ENCODE peak calls at places on chromosomes 13 and 19, in four cellular contexts. V, M, N and Y are unnamed samples.

GRCh38 chr19:29767039-29767735 is 44.6 kb upstream of the CCNE1 start:
- DNase-seq in V (no peak), M (no peak), N (no peak), Y (no peak)

GRCh38 chr13:21694831-21695230 is 24.0 kb downstream of the FGF9 start:
- DNase-seq in V (no peak), M (no peak), N (no peak), Y (no peak)

GRCh38 chr19:43910884-43911283 is 24.2 kb downstream of the ZNF45 start:
- DNase-seq in V (no peak), M (no peak), N (no peak), Y (no peak)

GRCh38 chr19:50313812-50314536 is 15.2 kb downstream of the KCNC3 start:
- DNase-seq in V (no peak), M (no peak), N (no peak), Y (peak)

GRCh38 chr13:51292000-51292550 is 47.4 kb upstream of the SERPINE3 start:
- DNase-seq in V (no peak), M (no peak), N (no peak), Y (no peak)

GRCh38 chr13:62193919-62194318 is 778.3 kb upstream of the PCDH20 start:
- DNase-seq in V (no peak), M (no peak), N (no peak), Y (no peak)

GRCh38 chr19:45305421-45305820 is 17.3 kb downstream of the CKM start:
- DNase-seq in V (no peak), M (no peak), N (no peak), Y (peak)

GRCh38 chr13:49336655-49337054 is 88.9 kb downstream of the CDADC1 start:
- DNase-seq in V (no peak), M (no peak), N (no peak), Y (no peak)

GRCh38 chr13:40102854-40103253 is 447.4 kb downstream of the COG6 start:
- DNase-seq in V (no peak), M (no peak), N (peak), Y (no peak)

GRCh38 chr19:33300016-33300981 is 2.0 kb downstream of the CEBPA start:
- DNase-seq in V (no peak), M (no peak), N (peak), Y (no peak)

GRCh38 chr19:47765522-47766358 is 12.8 kb upstream of the SELENOW start:
- DNase-seq in V (no peak), M (peak), N (peak), Y (peak)
- TF ChIP-seq CTCF in V (peak), M (peak), N (peak), Y (peak)

GRCh38 chr13:102139626-102140025 is 262.2 kb downstream of the FGF14 start:
- DNase-seq in V (no peak), M (no peak), N (peak), Y (no peak)

GRCh38 chr13:102145750-102146149 is 256.1 kb downstream of the FGF14 start:
- DNase-seq in V (no peak), M (no peak), N (no peak), Y (no peak)

GRCh38 chr13:102138635-102139225 is 263.1 kb downstream of the FGF14 start:
- DNase-seq in V (no peak), M (no peak), N (no peak), Y (no peak)

GRCh38 chr13:102142473-102142826 is 259.4 kb downstream of the FGF14 start:
- DNase-seq in V (no peak), M (no peak), N (no peak), Y (no peak)

GRCh38 chr13:102141625-102142472 is 260.0 kb downstream of the FGF14 start:
- DNase-seq in V (no peak), M (no peak), N (no peak), Y (no peak)
- TF ChIP-seq CTCF in V (peak), M (peak), N (peak), Y (peak)

GRCh38 chr13:84997858-84998257 is 801.4 kb downstream of the SLITRK6 start:
- DNase-seq in V (peak), M (no peak), N (no peak), Y (no peak)

GRCh38 chr13:84998681-84999080 is 800.5 kb downstream of the SLITRK6 start:
- DNase-seq in V (no peak), M (no peak), N (no peak), Y (no peak)

GRCh38 chr13:84994582-84994981 is 804.6 kb downstream of the SLITRK6 start:
- DNase-seq in V (no peak), M (no peak), N (no peak), Y (no peak)

DNA sequence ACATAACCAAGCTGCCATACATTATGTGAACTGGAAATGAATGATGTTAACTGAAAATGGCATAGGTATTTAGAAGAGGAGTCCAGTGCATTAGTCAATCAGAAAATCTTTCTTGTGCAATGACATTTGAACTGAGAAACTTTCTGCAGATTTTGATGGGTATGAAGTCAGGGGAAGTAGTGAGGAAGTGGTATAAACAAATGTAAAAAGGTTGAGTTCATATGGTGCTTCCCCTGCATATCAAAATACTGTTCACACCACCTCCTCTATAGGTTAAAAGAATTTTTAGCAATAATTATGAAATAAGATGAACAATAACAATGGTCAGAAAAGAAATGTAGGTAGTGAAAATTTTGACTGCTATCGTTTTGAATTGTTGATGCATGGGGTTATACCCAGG is 800.0 kb downstream of the SLITRK6 start:
- DNase-seq in V (no peak), M (no peak), N (no peak), Y (no peak)
- TF ChIP-seq CTCF in V (no peak), M (no peak), N (no peak), Y (no peak)

GRCh38 chr19:15323496-15324235 is 8.7 kb downstream of the BRD4 start:
- DNase-seq in V (no peak), M (no peak), N (no peak), Y (no peak)
- TF ChIP-seq CTCF in V (no peak), M (no peak), N (no peak), Y (no peak)

GRCh38 chr19:20051841-20052768 is 12.8 kb upstream of the ZNF682 start:
- DNase-seq in V (peak), M (peak), N (peak), Y (peak)
- TF ChIP-seq CTCF in V (peak), M (peak), N (peak), Y (no peak)

GRCh38 chr13:70311175-70311574 is 202.9 kb upstream of the KLHL1 start:
- DNase-seq in V (no peak), M (no peak), N (no peak), Y (no peak)

GRCh38 chr13:70310720-70311119 is 202.5 kb upstream of the KLHL1 start:
- DNase-seq in V (no peak), M (no peak), N (no peak), Y (peak)
- TF ChIP-seq CTCF in V (no peak), M (peak), N (peak), Y (peak)

DNA sequence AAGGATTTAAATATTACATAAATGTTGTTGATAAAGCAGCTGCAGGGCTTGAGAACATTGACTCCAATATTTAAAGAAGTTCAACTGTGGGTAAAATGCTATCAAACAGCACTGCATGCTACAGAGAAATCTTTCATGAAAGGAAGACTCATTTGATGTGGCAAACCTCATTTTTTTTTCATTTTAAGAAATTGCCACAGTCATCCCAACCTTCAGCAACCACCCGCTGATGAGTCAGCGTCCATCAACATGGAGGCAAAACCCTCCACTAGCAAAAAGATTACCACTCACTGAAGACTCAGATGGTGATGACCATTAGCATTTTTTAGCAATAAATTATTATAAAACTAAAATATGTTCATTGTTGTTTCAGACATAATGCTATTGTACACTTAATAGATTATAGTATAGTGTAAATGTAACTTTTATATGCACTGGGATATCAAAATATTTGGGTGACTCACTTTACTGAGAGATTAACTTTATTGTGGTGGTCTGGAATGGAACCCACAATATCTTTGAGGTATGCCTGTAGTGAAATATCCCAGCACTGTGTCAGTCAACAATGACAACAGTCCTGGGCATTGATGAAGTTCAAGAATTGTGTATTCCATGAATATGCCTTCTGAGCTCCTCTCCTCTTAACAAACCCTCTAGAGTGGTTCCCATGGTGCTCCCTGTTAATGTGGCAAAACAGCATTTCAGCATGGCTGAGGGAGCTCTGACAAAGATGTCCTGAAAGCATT is 52.4 kb upstream of the SOX21 start:
- DNase-seq in V (no peak), M (no peak), N (no peak), Y (no peak)
- TF ChIP-seq CTCF in V (no peak), M (no peak), N (no peak), Y (no peak)

GRCh38 chr13:41426047-41426446 is 31.3 kb upstream of the RGCC start:
- DNase-seq in V (no peak), M (no peak), N (no peak), Y (no peak)

GRCh38 chr13:41427700-41428099 is 29.6 kb upstream of the RGCC start:
- DNase-seq in V (no peak), M (no peak), N (no peak), Y (no peak)

DNA sequence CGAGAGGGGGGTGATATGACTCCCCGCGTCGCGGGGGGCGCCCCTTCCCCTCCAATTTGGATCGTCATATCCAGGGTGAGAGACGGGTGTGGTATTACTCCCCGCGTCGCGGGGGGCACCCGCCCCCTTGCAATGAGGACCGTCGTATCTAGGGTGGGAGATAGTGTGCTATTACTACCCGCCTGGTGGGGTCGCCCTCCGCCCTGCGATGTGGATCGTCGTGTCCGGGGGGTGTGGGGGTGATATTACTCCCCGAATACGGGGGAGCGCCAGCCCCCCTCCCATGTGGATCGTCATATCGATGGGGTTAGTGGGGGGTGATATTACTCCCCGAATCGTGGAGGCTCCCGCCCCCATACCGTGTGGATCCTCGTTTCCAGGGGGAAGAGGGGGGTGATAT is 29.2 kb upstream of the RGCC start:
- DNase-seq in V (no peak), M (no peak), N (no peak), Y (no peak)
- TF ChIP-seq CTCF in V (peak), M (no peak), N (peak), Y (no peak)

GRCh38 chr13:37984357-37984756 is 114.8 kb upstream of the TRPC4 start:
- DNase-seq in V (no peak), M (no peak), N (no peak), Y (peak)
- TF ChIP-seq CTCF in V (no peak), M (no peak), N (no peak), Y (peak)